ENCODE peak calls at places on chromosomes 16 and 17, in six cellular contexts. One of them, this sample, is unnamed.

GRCh38 chr17:62854026-62854425 is 45.9 kb upstream of the MARCHF10 start:
- DNase-seq in naive thymus-derived CD4-positive, alpha-beta T cell: no peak
- DNase-seq in RPMI7951: no peak
- DNase-seq in dorsolateral prefrontal cortex: no peak
- DNase-seq in mucosa of descending colon: no peak
- DNase-seq in NCI-H2227 treated with DMSO at 0.1 percent for 48 hours: no peak
- DNase-seq in this sample: no peak

GRCh38 chr17:47797797-47798196 is 23.8 kb downstream of the OSBPL7 start:
- DNase-seq in mucosa of descending colon: no peak
- DNase-seq in RPMI7951: peak; percentile 15
- DNase-seq in dorsolateral prefrontal cortex: no peak
- DNase-seq in NCI-H2227 treated with DMSO at 0.1 percent for 48 hours: no peak
- DNase-seq in naive thymus-derived CD4-positive, alpha-beta T cell: no peak
- DNase-seq in this sample: no peak

GRCh38 chr16:11619327-11619851 is 32.7 kb upstream of the LITAF start:
- DNase-seq in dorsolateral prefrontal cortex: no peak
- DNase-seq in RPMI7951: peak; percentile 37
- DNase-seq in NCI-H2227 treated with DMSO at 0.1 percent for 48 hours: no peak
- DNase-seq in mucosa of descending colon: no peak
- DNase-seq in naive thymus-derived CD4-positive, alpha-beta T cell: peak; percentile 53
- DNase-seq in this sample: peak; percentile 16

GRCh38 chr17:72588961-72589360 is 468.1 kb downstream of the SOX9 start:
- DNase-seq in RPMI7951: peak; percentile 89
- DNase-seq in mucosa of descending colon: peak; percentile 87
- DNase-seq in dorsolateral prefrontal cortex: no peak
- DNase-seq in NCI-H2227 treated with DMSO at 0.1 percent for 48 hours: no peak
- DNase-seq in naive thymus-derived CD4-positive, alpha-beta T cell: no peak
- DNase-seq in this sample: no peak

GRCh38 chr17:79848370-79848766 is 9.1 kb upstream of the CBX4 start:
- DNase-seq in naive thymus-derived CD4-positive, alpha-beta T cell: no peak
- DNase-seq in RPMI7951: no peak
- DNase-seq in dorsolateral prefrontal cortex: no peak
- DNase-seq in NCI-H2227 treated with DMSO at 0.1 percent for 48 hours: no peak
- DNase-seq in mucosa of descending colon: no peak
- DNase-seq in this sample: no peak

GRCh38 chr16:46673320-46674013 is 15.5 kb downstream of the VPS35 start:
- DNase-seq in dorsolateral prefrontal cortex: no peak
- DNase-seq in mucosa of descending colon: no peak
- DNase-seq in naive thymus-derived CD4-positive, alpha-beta T cell: peak; percentile 59
- DNase-seq in NCI-H2227 treated with DMSO at 0.1 percent for 48 hours: peak; percentile 14
- DNase-seq in RPMI7951: peak; percentile 53
- DNase-seq in this sample: no peak

GRCh38 chr17:30969989-30970680 is 704 bp upstream of the RNF135 start:
- DNase-seq in naive thymus-derived CD4-positive, alpha-beta T cell: peak; percentile 23
- DNase-seq in NCI-H2227 treated with DMSO at 0.1 percent for 48 hours: no peak
- DNase-seq in mucosa of descending colon: no peak
- DNase-seq in dorsolateral prefrontal cortex: no peak
- DNase-seq in RPMI7951: peak; percentile 3
- DNase-seq in this sample: peak; percentile 8

GRCh38 chr16:75109732-75110243 is 6.8 kb downstream of the LDHD start:
- DNase-seq in dorsolateral prefrontal cortex: no peak
- DNase-seq in mucosa of descending colon: peak; percentile 85
- DNase-seq in NCI-H2227 treated with DMSO at 0.1 percent for 48 hours: no peak
- DNase-seq in RPMI7951: peak; percentile 16
- DNase-seq in naive thymus-derived CD4-positive, alpha-beta T cell: no peak
- DNase-seq in this sample: no peak

GRCh38 chr17:38693700-38694329 is 11.3 kb upstream of the MLLT6 start:
- DNase-seq in dorsolateral prefrontal cortex: no peak
- DNase-seq in RPMI7951: no peak
- DNase-seq in naive thymus-derived CD4-positive, alpha-beta T cell: no peak
- DNase-seq in mucosa of descending colon: peak; percentile 76
- DNase-seq in NCI-H2227 treated with DMSO at 0.1 percent for 48 hours: no peak
- DNase-seq in this sample: no peak

GRCh38 chr17:17847102-17847501 is 10.3 kb upstream of the SREBF1 start:
- DNase-seq in RPMI7951: no peak
- DNase-seq in naive thymus-derived CD4-positive, alpha-beta T cell: no peak
- DNase-seq in dorsolateral prefrontal cortex: no peak
- DNase-seq in NCI-H2227 treated with DMSO at 0.1 percent for 48 hours: no peak
- DNase-seq in mucosa of descending colon: no peak
- DNase-seq in this sample: no peak

GRCh38 chr17:78001612-78002011 is 43.1 kb downstream of the TNRC6C start:
- DNase-seq in RPMI7951: no peak
- DNase-seq in mucosa of descending colon: no peak
- DNase-seq in dorsolateral prefrontal cortex: no peak
- DNase-seq in NCI-H2227 treated with DMSO at 0.1 percent for 48 hours: no peak
- DNase-seq in naive thymus-derived CD4-positive, alpha-beta T cell: no peak
- DNase-seq in this sample: no peak

GRCh38 chr17:6361733-6362132 is 73.2 kb downstream of the AIPL1 start:
- DNase-seq in NCI-H2227 treated with DMSO at 0.1 percent for 48 hours: no peak
- DNase-seq in mucosa of descending colon: no peak
- DNase-seq in naive thymus-derived CD4-positive, alpha-beta T cell: no peak
- DNase-seq in dorsolateral prefrontal cortex: no peak
- DNase-seq in RPMI7951: peak; percentile 32
- DNase-seq in this sample: no peak

GRCh38 chr17:63153488-63153887 is 187.5 kb downstream of the TANC2 start:
- DNase-seq in dorsolateral prefrontal cortex: no peak
- DNase-seq in mucosa of descending colon: no peak
- DNase-seq in RPMI7951: no peak
- DNase-seq in NCI-H2227 treated with DMSO at 0.1 percent for 48 hours: no peak
- DNase-seq in naive thymus-derived CD4-positive, alpha-beta T cell: no peak
- DNase-seq in this sample: no peak

GRCh38 chr17:76833034-76833689 is 35.0 kb upstream of the MGAT5B start:
- DNase-seq in RPMI7951: no peak
- DNase-seq in naive thymus-derived CD4-positive, alpha-beta T cell: no peak
- DNase-seq in dorsolateral prefrontal cortex: no peak
- DNase-seq in NCI-H2227 treated with DMSO at 0.1 percent for 48 hours: no peak
- DNase-seq in mucosa of descending colon: no peak
- DNase-seq in this sample: no peak

GRCh38 chr17:43556292-43556691 is 10.2 kb upstream of the ETV4 start:
- DNase-seq in RPMI7951: peak; percentile 76
- DNase-seq in naive thymus-derived CD4-positive, alpha-beta T cell: no peak
- DNase-seq in NCI-H2227 treated with DMSO at 0.1 percent for 48 hours: no peak
- DNase-seq in dorsolateral prefrontal cortex: no peak
- DNase-seq in mucosa of descending colon: no peak
- DNase-seq in this sample: no peak

GRCh38 chr16:84825896-84826557 is 6.2 kb downstream of the CRISPLD2 start:
- DNase-seq in naive thymus-derived CD4-positive, alpha-beta T cell: no peak
- DNase-seq in NCI-H2227 treated with DMSO at 0.1 percent for 48 hours: no peak
- DNase-seq in mucosa of descending colon: no peak
- DNase-seq in dorsolateral prefrontal cortex: no peak
- DNase-seq in RPMI7951: peak; percentile 64
- DNase-seq in this sample: no peak

GRCh38 chr17:18219016-18219415 is 6.4 kb upstream of the LLGL1 start:
- DNase-seq in RPMI7951: peak; percentile 31
- DNase-seq in naive thymus-derived CD4-positive, alpha-beta T cell: no peak
- DNase-seq in NCI-H2227 treated with DMSO at 0.1 percent for 48 hours: no peak
- DNase-seq in mucosa of descending colon: no peak
- DNase-seq in dorsolateral prefrontal cortex: no peak
- DNase-seq in this sample: no peak

GRCh38 chr16:61555718-61556441 is 480.4 kb downstream of the CDH8 start:
- DNase-seq in mucosa of descending colon: no peak
- DNase-seq in dorsolateral prefrontal cortex: no peak
- DNase-seq in naive thymus-derived CD4-positive, alpha-beta T cell: no peak
- DNase-seq in RPMI7951: no peak
- DNase-seq in NCI-H2227 treated with DMSO at 0.1 percent for 48 hours: no peak
- DNase-seq in this sample: no peak